ENCODE peak calls at places on chromosomes 1 and 21, in seven cellular contexts. F is cardiac fibroblast, V is AG09319, X is SJSA1, C is HL-60, S is Caco-2, N is GM20000. A is an unnamed sample.

GRCh38 chr1:37042506-37042905 is 8.2 kb upstream of the GRIK3 start:
- DNase-seq in F (no peak), V (no peak), X (no peak), C (no peak), S (no peak), N (no peak), A (no peak)

GRCh38 chr1:8962812-8963669 is 17.4 kb downstream of the CA6 start:
- DNase-seq in F (peak), V (no peak), X (peak), C (no peak), S (peak), N (peak), A (no peak)

GRCh38 chr1:36924282-36924791 is 110.0 kb downstream of the GRIK3 start:
- DNase-seq in F (peak), V (no peak), X (peak), C (no peak), S (peak), N (peak), A (peak)

GRCh38 chr1:61157420-61157987 is 75.1 kb downstream of the NFIA start:
- DNase-seq in F (peak), V (peak), X (peak), C (peak), S (no peak), N (no peak), A (peak)

GRCh38 chr21:44649701-44650100 is 3.5 kb downstream of the KRTAP10-11 start:
- DNase-seq in F (no peak), V (no peak), X (no peak), C (no peak), S (no peak), N (no peak), A (no peak)

GRCh38 chr1:14300991-14301703 is 297.3 kb upstream of the KAZN start:
- DNase-seq in F (no peak), V (no peak), X (no peak), C (no peak), S (no peak), N (no peak), A (peak)

GRCh38 chr1:223515915-223516314 is 122.7 kb downstream of the CCDC185 start:
- DNase-seq in F (no peak), V (no peak), X (no peak), C (no peak), S (no peak), N (no peak), A (no peak)

GRCh38 chr1:114540202-114540601 is 29.2 kb upstream of the TRIM33 start:
- DNase-seq in F (no peak), V (no peak), X (no peak), C (no peak), S (no peak), N (no peak), A (no peak)

GRCh38 chr1:67674260-67675011 is 10.6 kb upstream of the GADD45A start:
- DNase-seq in F (peak), V (no peak), X (no peak), C (no peak), S (no peak), N (no peak), A (no peak)

GRCh38 chr1:92949937-92950817 is 11.1 kb downstream of the DIPK1A start:
- DNase-seq in F (peak), V (no peak), X (peak), C (no peak), S (no peak), N (no peak), A (peak)

GRCh38 chr1:13513885-13514546 is at the start of gene LRRC38:
- DNase-seq in F (no peak), V (no peak), X (peak), C (no peak), S (no peak), N (no peak), A (no peak)

GRCh38 chr1:25118554-25118953 is 113.7 kb downstream of the SYF2 start:
- DNase-seq in F (no peak), V (no peak), X (no peak), C (no peak), S (no peak), N (no peak), A (no peak)

GRCh38 chr1:204929487-204930185 is 59.0 kb downstream of the NFASC start:
- DNase-seq in F (no peak), V (no peak), X (no peak), C (no peak), S (no peak), N (no peak), A (no peak)

GRCh38 chr1:235632538-235633219 is 16.9 kb downstream of the GNG4 start:
- DNase-seq in F (peak), V (no peak), X (peak), C (no peak), S (no peak), N (peak), A (no peak)

GRCh38 chr1:4700801-4701200 is 46.4 kb downstream of the AJAP1 start:
- DNase-seq in F (no peak), V (no peak), X (no peak), C (no peak), S (no peak), N (no peak), A (no peak)

GRCh38 chr1:222974496-222974895 is 159.7 kb downstream of the DISP1 start:
- DNase-seq in F (peak), V (peak), X (peak), C (no peak), S (no peak), N (no peak), A (peak)

GRCh38 chr1:147837129-147837776 is 65.3 kb upstream of the GJA8 start:
- DNase-seq in F (no peak), V (no peak), X (no peak), C (no peak), S (no peak), N (no peak), A (no peak)

GRCh38 chr1:16048573-16049189 is 5.1 kb downstream of the CLCNKB start:
- DNase-seq in F (no peak), V (no peak), X (no peak), C (no peak), S (no peak), N (no peak), A (peak)

GRCh38 chr1:9201421-9202239 is 32.9 kb upstream of the H6PD start:
- DNase-seq in F (peak), V (peak), X (peak), C (no peak), S (no peak), N (no peak), A (no peak)

GRCh38 chr1:115293899-115294298 is 44.1 kb downstream of the NGF start:
- DNase-seq in F (no peak), V (no peak), X (no peak), C (no peak), S (no peak), N (no peak), A (no peak)

GRCh38 chr21:41899431-41900202 is 20.5 kb upstream of the PRDM15 start:
- DNase-seq in F (no peak), V (no peak), X (no peak), C (no peak), S (no peak), N (peak), A (no peak)

GRCh38 chr1:192559115-192560006 is 16.2 kb upstream of the RGS1 start:
- DNase-seq in F (peak), V (peak), X (peak), C (no peak), S (no peak), N (peak), A (peak)

GRCh38 chr1:43446388-43446740 is 7.4 kb downstream of the HYI start:
- DNase-seq in F (no peak), V (no peak), X (no peak), C (no peak), S (no peak), N (no peak), A (no peak)

GRCh38 chr1:12478612-12478985 is 139.4 kb downstream of the DHRS3 start:
- DNase-seq in F (no peak), V (no peak), X (no peak), C (no peak), S (no peak), N (no peak), A (no peak)

GRCh38 chr1:203127672-203128611 is at the start of gene ADORA1:
- DNase-seq in F (peak), V (no peak), X (no peak), C (no peak), S (peak), N (no peak), A (peak)

GRCh38 chr1:154809436-154810413 is 60.4 kb downstream of the KCNN3 start:
- DNase-seq in F (peak), V (no peak), X (no peak), C (no peak), S (no peak), N (no peak), A (peak)

GRCh38 chr1:169529068-169529642 is 43.4 kb upstream of the SLC19A2 start:
- DNase-seq in F (peak), V (no peak), X (no peak), C (no peak), S (peak), N (no peak), A (peak)

GRCh38 chr1:208909011-208909410 is 664.8 kb upstream of the PLXNA2 start:
- DNase-seq in F (no peak), V (no peak), X (no peak), C (no peak), S (no peak), N (no peak), A (no peak)

GRCh38 chr1:159923203-159924024 is 1.9 kb downstream of the TAGLN2 start:
- DNase-seq in F (peak), V (no peak), X (peak), C (peak), S (no peak), N (peak), A (no peak)

GRCh38 chr1:3881191-3881475 is 18.9 kb downstream of the C1orf174 start:
- DNase-seq in F (no peak), V (no peak), X (no peak), C (no peak), S (no peak), N (no peak), A (no peak)

GRCh38 chr1:27057389-27057788 is 44.7 kb upstream of the TENT5B start:
- DNase-seq in F (no peak), V (no peak), X (no peak), C (no peak), S (no peak), N (no peak), A (no peak)

GRCh38 chr21:15534450-15534886 is 195.3 kb upstream of the USP25 start:
- DNase-seq in F (no peak), V (no peak), X (no peak), C (no peak), S (no peak), N (no peak), A (no peak)

A was measured in foreskin melanocyte.